ENCODE peak calls at places on chromosomes 2 and 18, in six cellular contexts. G, H, X, D, Z and W are unnamed samples.

GRCh38 chr18:54296017-54296416 is 26.7 kb downstream of the POLI start:
- DNase-seq in G (no peak), H (no peak), X (no peak), D (no peak), Z (no peak), W (no peak)

GRCh38 chr2:160912276-160912675 is 248.0 kb upstream of the TANK start:
- DNase-seq in G (no peak), H (no peak), X (no peak), D (no peak), Z (no peak), W (no peak)

GRCh38 chr2:10889741-10890215 is 22.0 kb upstream of the KCNF1 start:
- DNase-seq in G (no peak), H (no peak), X (no peak), D (peak; percentile 59), Z (no peak), W (no peak)

GRCh38 chr18:1011342-1011741 is 106.7 kb downstream of the ADCYAP1 start:
- DNase-seq in G (no peak), H (no peak), X (no peak), D (no peak), Z (no peak), W (no peak)

GRCh38 chr2:71469403-71470398 is 16.3 kb downstream of the DYSF start:
- DNase-seq in G (no peak), H (no peak), X (no peak), D (no peak), Z (no peak), W (no peak)

GRCh38 chr18:58359226-58360019 is 269.5 kb downstream of the ALPK2 start:
- DNase-seq in G (no peak), H (no peak), X (no peak), D (no peak), Z (no peak), W (no peak)

GRCh38 chr2:221596192-221596591 is 24.1 kb upstream of the EPHA4 start:
- DNase-seq in G (no peak), H (no peak), X (no peak), D (peak; percentile 25), Z (no peak), W (peak; percentile 68)

GRCh38 chr18:80181642-80182461 is 65.5 kb downstream of the PARD6G start:
- DNase-seq in G (no peak), H (no peak), X (no peak), D (no peak), Z (no peak), W (no peak)

GRCh38 chr2:26674771-26675170 is 17.8 kb upstream of the KCNK3 start:
- DNase-seq in G (no peak), H (no peak), X (no peak), D (no peak), Z (no peak), W (no peak)

GRCh38 chr18:51721388-51721787 is 523.9 kb upstream of the MEX3C start:
- DNase-seq in G (no peak), H (no peak), X (no peak), D (no peak), Z (no peak), W (no peak)

GRCh38 chr2:43169091-43169936 is 57.1 kb downstream of the ZFP36L2 start:
- DNase-seq in G (no peak), H (no peak), X (peak; percentile 50), D (peak; percentile 69), Z (no peak), W (no peak)

GRCh38 chr18:28422577-28422976 is 245.6 kb upstream of the CDH2 start:
- DNase-seq in G (no peak), H (no peak), X (no peak), D (no peak), Z (peak; percentile 4), W (no peak)

GRCh38 chr2:66490588-66491001 is 55.7 kb downstream of the MEIS1 start:
- DNase-seq in G (no peak), H (no peak), X (no peak), D (no peak), Z (no peak), W (no peak)

GRCh38 chr2:131400849-131401248 is 36.9 kb upstream of the RAB6D start:
- DNase-seq in G (no peak), H (no peak), X (no peak), D (no peak), Z (no peak), W (no peak)

GRCh38 chr2:180705122-180705521 is 275.3 kb upstream of the UBE2E3 start:
- DNase-seq in G (no peak), H (no peak), X (no peak), D (no peak), Z (no peak), W (no peak)

GRCh38 chr18:78743078-78743477 is 236.5 kb upstream of the SALL3 start:
- DNase-seq in G (no peak), H (no peak), X (no peak), D (no peak), Z (no peak), W (no peak)

GRCh38 chr2:107775171-107775570 is 51.5 kb upstream of the RGPD4 start:
- DNase-seq in G (no peak), H (no peak), X (no peak), D (no peak), Z (no peak), W (no peak)

GRCh38 chr18:8766576-8767253 is 61.4 kb downstream of the MTCL1 start:
- DNase-seq in G (no peak), H (no peak), X (no peak), D (no peak), Z (no peak), W (no peak)

GRCh38 chr2:48124592-48124991 is 218.3 kb upstream of the FBXO11 start:
- DNase-seq in G (no peak), H (no peak), X (no peak), D (no peak), Z (no peak), W (no peak)

GRCh38 chr2:109410021-109410815 is 203.5 kb downstream of the SEPTIN10 start:
- DNase-seq in G (no peak), H (no peak), X (no peak), D (no peak), Z (no peak), W (peak; percentile 69)